ENCODE peak calls at places on chromosome 19, in seven cellular contexts. K is activated naive CD4-positive, alpha-beta T cell; O is COR-L47; Z is stimulated activated naive CD4-positive, alpha-beta T cell; N is activated CD4-positive, alpha-beta T cell treated with anti-CD3 and anti-CD28 coated beads, Interleukin-2, amount 50 U/mL, for 24 hours; X is retina; D is NCI-H146. L is an unnamed sample.

GRCh38 chr19:51686171-51686570 is 7.0 kb upstream of the SPACA6 start:
- DNase-seq in K (no peak), O (no peak), Z (no peak), N (no peak), X (no peak), D (no peak), L (no peak)

GRCh38 chr19:48145596-48146254 is 24.4 kb downstream of the LIG1 start:
- DNase-seq in K (no peak), O (no peak), Z (no peak), N (no peak), X (no peak), D (no peak), L (no peak)

GRCh38 chr19:9565900-9566705 is 18.2 kb downstream of the ZNF121 start:
- DNase-seq in K (no peak), O (peak; percentile 1), Z (no peak), N (no peak), X (no peak), D (no peak), L (no peak)

GRCh38 chr19:33193864-33194362 is at the start of gene LRP3:
- DNase-seq in K (no peak), O (peak; percentile 31), Z (no peak), N (no peak), X (peak; percentile 70), D (peak; percentile 79), L (no peak)

GRCh38 chr19:42149447-42150202 is 17.4 kb upstream of the POU2F2 start:
- DNase-seq in K (no peak), O (no peak), Z (no peak), N (no peak), X (peak; percentile 57), D (peak; percentile 55), L (no peak)

GRCh38 chr19:41321600-41322270 is 11.8 kb downstream of the CCDC97 start:
- DNase-seq in K (no peak), O (peak; percentile 20), Z (no peak), N (no peak), X (peak; percentile 70), D (peak; percentile 54), L (peak; percentile 80)

GRCh38 chr19:32238076-32238475 is 107.3 kb upstream of the ZNF507 start:
- DNase-seq in K (no peak), O (no peak), Z (no peak), N (no peak), X (no peak), D (no peak), L (no peak)

GRCh38 chr19:29774126-29774525 is 37.7 kb upstream of the CCNE1 start:
- DNase-seq in K (no peak), O (no peak), Z (no peak), N (no peak), X (no peak), D (no peak), L (no peak)

GRCh38 chr19:30693179-30693578 is 321.0 kb downstream of the ZNF536 start:
- DNase-seq in K (no peak), O (no peak), Z (no peak), N (no peak), X (no peak), D (no peak), L (no peak)

GRCh38 chr19:18539372-18539771 is 4.0 kb downstream of the FKBP8 start:
- DNase-seq in K (no peak), O (no peak), Z (no peak), N (no peak), X (no peak), D (no peak), L (no peak)

GRCh38 chr19:32652893-32653625 is 21.9 kb downstream of the ANKRD27 start:
- DNase-seq in K (no peak), O (no peak), Z (no peak), N (no peak), X (no peak), D (no peak), L (no peak)